ENCODE peak calls at places on chromosomes 5 and 9, in eight cellular contexts. A is neural progenitor cell, P is mesenteric fat pad, O is IMR-90, Q is astrocyte of the spinal cord, H is RPMI7951, M is right lobe of liver, W is dermis microvascular lymphatic vessel endothelial cell. V is an unnamed sample.

GRCh38 chr9:6611891-6612290 is 33.6 kb downstream of the GLDC start:
- DNase-seq in M (no peak), Q (no peak), P (no peak), A (no peak), H (no peak), O (no peak), W (no peak), V (no peak)

GRCh38 chr9:129496187-129497063 is 124.5 kb downstream of the C9orf50 start:
- DNase-seq in O (peak), H (peak), W (peak), Q (peak), M (peak), P (peak), A (peak), V (peak)

GRCh38 chr5:136276087-136276486 is 83.1 kb upstream of the SMIM32 start:
- DNase-seq in W (no peak), O (no peak), A (no peak), M (no peak), Q (no peak), P (no peak), H (no peak), V (no peak)

GRCh38 chr5:90093931-90094485 is 315.5 kb downstream of the CETN3 start:
- DNase-seq in Q (no peak), O (no peak), W (no peak), A (no peak), P (no peak), M (no peak), H (no peak), V (no peak)

GRCh38 chr9:133750927-133751649 is 12.9 kb upstream of the SARDH start:
- DNase-seq in O (no peak), W (no peak), H (no peak), Q (no peak), P (peak), A (peak), M (no peak), V (no peak)

GRCh38 chr5:1800470-1801060 is 642 bp upstream of the NDUFS6 start:
- DNase-seq in P (peak), Q (peak), A (peak), W (no peak), O (no peak), M (no peak), H (peak), V (peak)

GRCh38 chr5:110644357-110644756 is 82.1 kb downstream of the TMEM232 start:
- DNase-seq in P (no peak), A (no peak), M (no peak), O (peak), Q (no peak), H (no peak), W (no peak), V (no peak)

GRCh38 chr9:134895849-134896833 is 15.5 kb downstream of the FCN2 start:
- DNase-seq in W (peak), H (peak), A (no peak), Q (peak), O (peak), P (peak), M (peak), V (no peak)

GRCh38 chr9:134065720-134066419 is 2.0 kb downstream of the BRD3 start:
- DNase-seq in H (peak), W (no peak), O (peak), M (peak), A (peak), P (peak), Q (peak), V (peak)

GRCh38 chr9:110214553-110214952 is 6.6 kb upstream of the C9orf152 start:
- DNase-seq in O (no peak), H (no peak), W (no peak), A (no peak), P (no peak), M (peak), Q (no peak), V (no peak)

GRCh38 chr5:133708451-133708850 is 96.1 kb upstream of the FSTL4 start:
- DNase-seq in Q (no peak), W (no peak), P (no peak), M (no peak), A (no peak), O (no peak), H (no peak), V (no peak)

GRCh38 chr9:109349431-109349846 is 28.6 kb upstream of the EPB41L4B start:
- DNase-seq in O (peak), M (no peak), H (peak), W (no peak), A (no peak), Q (peak), P (no peak), V (peak)

GRCh38 chr5:150107909-150108447 is 21.6 kb upstream of the CSF1R start:
- DNase-seq in A (no peak), Q (no peak), O (peak), M (peak), W (no peak), H (peak), P (no peak), V (peak)

GRCh38 chr9:13033959-13034695 is 245.4 kb downstream of the MPDZ start:
- DNase-seq in P (no peak), H (peak), O (peak), Q (peak), A (peak), W (peak), M (peak), V (peak)

GRCh38 chr9:134633362-134634142 is 8.1 kb upstream of the COL5A1 start:
- DNase-seq in Q (no peak), M (peak), W (no peak), P (peak), H (no peak), A (no peak), O (no peak), V (no peak)

GRCh38 chr9:134707031-134707680 is 65.6 kb downstream of the COL5A1 start:
- DNase-seq in M (no peak), Q (peak), W (no peak), O (peak), H (peak), P (no peak), A (no peak), V (no peak)

GRCh38 chr5:116361171-116361967 is 213.3 kb downstream of the SEMA6A start:
- DNase-seq in P (no peak), M (no peak), Q (peak), H (no peak), O (no peak), W (no peak), A (peak), V (no peak)

GRCh38 chr5:103461223-103461622 is 101.4 kb downstream of the NUDT12 start:
- DNase-seq in Q (peak), P (no peak), M (no peak), O (peak), W (no peak), A (no peak), H (peak), V (peak)

GRCh38 chr5:125409101-125409495 is 662.7 kb upstream of the ZNF608 start:
- DNase-seq in A (peak), O (peak), M (no peak), P (no peak), Q (no peak), H (no peak), W (peak), V (no peak)

GRCh38 chr9:96027271-96028131 is 152.0 kb downstream of the ERCC6L2 start:
- DNase-seq in M (no peak), W (peak), O (no peak), Q (no peak), H (no peak), A (peak), P (no peak), V (no peak)

GRCh38 chr9:109627042-109627441 is 128.9 kb upstream of the PTPN3 start:
- DNase-seq in A (no peak), W (no peak), H (no peak), M (no peak), P (no peak), O (no peak), Q (no peak), V (no peak)

GRCh38 chr9:11713077-11713476 is 980.1 kb upstream of the TYRP1 start:
- DNase-seq in M (no peak), H (no peak), P (no peak), W (no peak), Q (no peak), A (no peak), O (no peak), V (no peak)

GRCh38 chr9:121059998-121060636 is 10.0 kb upstream of the C5 start:
- DNase-seq in W (peak), A (peak), M (no peak), O (peak), H (peak), Q (peak), P (no peak), V (peak)

GRCh38 chr9:137305060-137305787 is 3.2 kb upstream of the NRARP start:
- DNase-seq in H (no peak), O (no peak), W (no peak), M (peak), A (peak), P (peak), Q (peak), V (no peak)

GRCh38 chr5:125075567-125075966 is 329.1 kb upstream of the ZNF608 start:
- DNase-seq in P (no peak), W (no peak), O (no peak), Q (no peak), M (no peak), H (no peak), A (no peak), V (no peak)

GRCh38 chr5:151038801-151039238 is 18.4 kb downstream of the GPX3 start:
- DNase-seq in P (no peak), Q (no peak), H (peak), O (peak), W (no peak), A (no peak), M (no peak), V (no peak)